ENCODE peak calls at places on chromosome 17, in five cellular contexts. G is PC-3, M is PC-9, D is neural progenitor cell, R is GM23338. H is an unnamed sample.

GRCh38 chr17:1561420-1562177 is 993 bp downstream of the PITPNA start:
- DNase-seq in G (peak; percentile 6), M (peak; percentile 36), D (peak; percentile 67), R (peak; percentile 60), H (peak; percentile 40)

GRCh38 chr17:37368577-37368976 is 7.2 kb upstream of the C17orf78 start:
- DNase-seq in G (no peak), M (no peak), D (no peak), R (no peak), H (no peak)

GRCh38 chr17:50462446-50462845 is 6.2 kb downstream of the CHAD start:
- DNase-seq in G (no peak), M (no peak), D (no peak), R (no peak), H (no peak)

GRCh38 chr17:59651346-59651745 is 31.7 kb downstream of the CLTC start:
- DNase-seq in G (peak; percentile 74), M (no peak), D (no peak), R (no peak), H (no peak)

GRCh38 chr17:59542960-59543635 is 22.3 kb upstream of the DHX40 start:
- DNase-seq in G (no peak), M (no peak), D (no peak), R (no peak), H (no peak)

GRCh38 chr17:40015005-40015997 is at the start of gene CSF3:
- DNase-seq in G (no peak), M (no peak), D (peak; percentile 53), R (no peak), H (no peak)

GRCh38 chr17:8726477-8726876 is 18.2 kb downstream of the CCDC42 start:
- DNase-seq in G (no peak), M (no peak), D (no peak), R (no peak), H (no peak)

GRCh38 chr17:42855048-42855596 is 4.1 kb downstream of the AOC3 start:
- DNase-seq in G (no peak), M (no peak), D (no peak), R (no peak), H (no peak)

GRCh38 chr17:64506201-64506575 is at the start of gene DDX5:
- DNase-seq in G (peak; percentile 99), M (peak; percentile 98), D (peak; percentile 99), R (peak; percentile 98), H (peak; percentile 98)

GRCh38 chr17:64216385-64217248 is 46.4 kb downstream of the TEX2 start:
- DNase-seq in G (no peak), M (no peak), D (peak; percentile 36), R (peak; percentile 57), H (no peak)

GRCh38 chr17:70313450-70313849 is 144.1 kb downstream of the KCNJ2 start:
- DNase-seq in G (peak; percentile 46), M (no peak), D (no peak), R (no peak), H (no peak)

GRCh38 chr17:8857919-8858318 is 9.6 kb downstream of the PIK3R6 start:
- DNase-seq in G (no peak), M (no peak), D (no peak), R (peak; percentile 46), H (peak; percentile 56)

GRCh38 chr17:10737168-10737622 is 7.4 kb upstream of the TMEM220 start:
- DNase-seq in G (peak; percentile 56), M (peak; percentile 47), D (peak; percentile 70), R (peak; percentile 86), H (peak; percentile 12)

GRCh38 chr17:8445536-8445935 is 9.9 kb downstream of the NDEL1 start:
- DNase-seq in G (no peak), M (no peak), D (no peak), R (no peak), H (no peak)

GRCh38 chr17:42251115-42251514 is 25.1 kb downstream of the STAT5B start:
- DNase-seq in G (no peak), M (no peak), D (no peak), R (peak; percentile 46), H (no peak)

GRCh38 chr17:50514936-50515702 is 6.9 kb downstream of the MYCBPAP start:
- DNase-seq in G (no peak), M (no peak), D (peak; percentile 55), R (peak; percentile 47), H (no peak)

GRCh38 chr17:58267347-58268324 is 13.1 kb downstream of the MPO start:
- DNase-seq in G (no peak), M (no peak), D (no peak), R (no peak), H (no peak)

GRCh38 chr17:14760212-14760611 is 459.3 kb downstream of the HS3ST3B1 start:
- DNase-seq in G (no peak), M (no peak), D (no peak), R (no peak), H (no peak)

GRCh38 chr17:50133028-50133768 is 3.2 kb upstream of the SAMD14 start:
- DNase-seq in G (peak; percentile 47), M (peak; percentile 33), D (no peak), R (peak; percentile 53), H (no peak)

GRCh38 chr17:41061969-41062368 is 2.1 kb upstream of the KRTAP2-3 start:
- DNase-seq in G (peak; percentile 54), M (no peak), D (no peak), R (no peak), H (no peak)

GRCh38 chr17:46795379-46795952 is 23.0 kb downstream of the WNT3 start:
- DNase-seq in G (peak; percentile 63), M (peak; percentile 75), D (no peak), R (no peak), H (no peak)

GRCh38 chr17:14297161-14297851 is 3.6 kb upstream of the HS3ST3B1 start:
- DNase-seq in G (peak; percentile 34), M (no peak), D (peak; percentile 86), R (peak; percentile 83), H (no peak)

GRCh38 chr17:72632026-72632684 is 460.3 kb downstream of the SLC39A11 start:
- DNase-seq in G (peak; percentile 85), M (no peak), D (no peak), R (no peak), H (no peak)

GRCh38 chr17:10681866-10682446 is 15.4 kb downstream of the SCO1 start:
- DNase-seq in G (no peak), M (no peak), D (no peak), R (no peak), H (no peak)

GRCh38 chr17:57403241-57403640 is 146.9 kb downstream of the MSI2 start:
- DNase-seq in G (no peak), M (no peak), D (no peak), R (no peak), H (no peak)

GRCh38 chr17:50201226-50201854 is at the start of gene COL1A1:
- DNase-seq in G (no peak), M (no peak), D (peak; percentile 38), R (peak; percentile 59), H (no peak)

GRCh38 chr17:79258843-79259242 is 184.2 kb downstream of the ENGASE start:
- DNase-seq in G (no peak), M (no peak), D (no peak), R (no peak), H (no peak)

GRCh38 chr17:16439867-16440351 is 24.5 kb downstream of the TRPV2 start:
- DNase-seq in G (peak; percentile 27), M (no peak), D (no peak), R (no peak), H (peak; percentile 48)

GRCh38 chr17:61218438-61218837 is 181.2 kb upstream of the TBX2 start:
- DNase-seq in G (peak; percentile 65), M (no peak), D (no peak), R (no peak), H (peak; percentile 18)

GRCh38 chr17:31653710-31654109 is 205.3 kb downstream of the COPRS start:
- DNase-seq in G (no peak), M (no peak), D (no peak), R (no peak), H (no peak)

GRCh38 chr17:50129946-50130777 is at the start of gene SAMD14:
- DNase-seq in G (no peak), M (no peak), D (peak; percentile 62), R (peak; percentile 59), H (no peak)

GRCh38 chr17:81251091-81251942 is 12.2 kb downstream of the NDUFAF8 start:
- DNase-seq in G (no peak), M (no peak), D (no peak), R (no peak), H (no peak)

GRCh38 chr17:40312893-40313659 is 4.1 kb downstream of the RARA start:
- DNase-seq in G (no peak), M (no peak), D (no peak), R (no peak), H (no peak)

GRCh38 chr17:19421926-19422325 is 10.9 kb downstream of the RNF112 start:
- DNase-seq in G (no peak), M (no peak), D (no peak), R (no peak), H (no peak)

GRCh38 chr17:82864721-82865240 is 25.0 kb upstream of the ZNF750 start:
- DNase-seq in G (no peak), M (no peak), D (no peak), R (no peak), H (no peak)

GRCh38 chr17:74212262-74212912 is 984 bp upstream of the TTYH2 start:
- DNase-seq in G (peak; percentile 33), M (no peak), D (peak; percentile 34), R (peak; percentile 62), H (no peak)

GRCh38 chr17:74210191-74211140 is 2.9 kb upstream of the TTYH2 start:
- DNase-seq in G (peak; percentile 80), M (peak; percentile 74), D (peak; percentile 67), R (peak; percentile 70), H (peak; percentile 45)

GRCh38 chr17:74212913-74213791 is at the start of gene TTYH2:
- DNase-seq in G (peak; percentile 93), M (peak; percentile 83), D (peak; percentile 89), R (peak; percentile 91), H (peak; percentile 87)

GRCh38 chr17:74211141-74211928 is 2.0 kb upstream of the TTYH2 start:
- DNase-seq in G (peak; percentile 28), M (no peak), D (peak; percentile 40), R (peak; percentile 76), H (no peak)

GRCh38 chr17:74211929-74212261 is 1.5 kb upstream of the TTYH2 start:
- DNase-seq in G (no peak), M (no peak), D (no peak), R (peak; percentile 19), H (no peak)
- TF ChIP-seq EZH2 in G (no peak), M (no peak), D (no peak), R (no peak), H (no peak)

DNA sequence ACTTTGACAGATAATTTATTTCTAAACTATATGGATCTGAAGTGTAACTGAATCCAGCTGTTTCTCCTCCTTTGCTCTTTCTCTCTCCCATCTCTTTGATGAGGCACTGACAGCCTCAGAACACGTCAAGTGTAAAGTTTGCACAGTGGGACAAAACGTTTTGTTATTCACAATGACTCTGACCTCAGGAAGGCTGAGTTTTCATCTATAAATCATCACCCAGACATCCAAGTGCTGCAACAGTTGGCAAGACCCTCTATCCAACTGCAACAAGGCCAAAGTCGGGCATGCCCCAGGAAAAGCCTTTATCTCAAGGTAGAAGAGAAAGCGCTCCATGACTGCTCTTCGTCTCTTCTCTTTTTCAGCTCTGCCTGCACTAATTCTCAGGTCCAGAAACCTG is 267.1 kb upstream of the MYOCD start:
- DNase-seq in G (no peak), M (no peak), D (no peak), R (no peak), H (no peak)
- TF ChIP-seq CTCF in G (no peak), M (no peak), D (no peak), R (no peak), H (no peak)

GRCh38 chr17:27320222-27320560 is 26.3 kb downstream of the WSB1 start:
- DNase-seq in G (no peak), M (no peak), D (no peak), R (no peak), H (no peak)
- H3F3A ChIP-seq in G (no peaks in the 10 kb centered on the region), M (peaks cover 34% of the 10 kb centered on the region), D (peaks cover 20% of the 10 kb centered on the region), R (no peaks in the 10 kb centered on the region), H (no peaks in the 10 kb centered on the region)

GRCh38 chr17:48278755-48279491 is 151.1 kb downstream of the SKAP1 start:
- DNase-seq in G (no peak), M (no peak), D (no peak), R (no peak), H (no peak)
- TF ChIP-seq EZH2 in G (no peak), M (no peak), D (no peak), R (no peak), H (no peak)

H was measured in MM.1S.